ENCODE peak calls at places on chromosome 9, in ten cellular contexts. One of them, this sample, is unnamed.

GRCh38 chr9:37622462-37622861 is 28.3 kb upstream of the FRMPD1 start:
- DNase-seq in fibroblast of pulmonary artery: no peak
- DNase-seq in effector CD8-positive, alpha-beta T cell: no peak
- DNase-seq in stimulated activated effector memory CD8-positive, alpha-beta T cell treated with anti-CD3 and anti-CD28 coated beads, Interleukin-12 subunit alpha, Interleukin-12 subunit beta, amount 100 ng/mL, for 72 hours: no peak
- DNase-seq in naive thymus-derived CD8-positive, alpha-beta T cell: no peak
- DNase-seq in activated CD4-positive, alpha-beta T cell treated with anti-CD3 and anti-CD28 coated beads for 24 hours: no peak
- DNase-seq in stromal cell of bone marrow: no peak
- DNase-seq in HS-5: no peak
- DNase-seq in glomerular endothelial cell: no peak
- DNase-seq in NCI-H460: no peak
- DNase-seq in this sample: no peak

GRCh38 chr9:1469996-1470395 is 419.8 kb downstream of the DMRT2 start:
- DNase-seq in stimulated activated effector memory CD8-positive, alpha-beta T cell treated with anti-CD3 and anti-CD28 coated beads, Interleukin-12 subunit alpha, Interleukin-12 subunit beta, amount 100 ng/mL, for 72 hours: no peak
- DNase-seq in activated CD4-positive, alpha-beta T cell treated with anti-CD3 and anti-CD28 coated beads for 24 hours: no peak
- DNase-seq in HS-5: no peak
- DNase-seq in NCI-H460: no peak
- DNase-seq in fibroblast of pulmonary artery: no peak
- DNase-seq in naive thymus-derived CD8-positive, alpha-beta T cell: no peak
- DNase-seq in glomerular endothelial cell: no peak
- DNase-seq in stromal cell of bone marrow: no peak
- DNase-seq in effector CD8-positive, alpha-beta T cell: no peak
- DNase-seq in this sample: no peak

GRCh38 chr9:89675403-89675771 is 70.6 kb downstream of the GADD45G start:
- DNase-seq in HS-5: no peak
- DNase-seq in stromal cell of bone marrow: no peak
- DNase-seq in stimulated activated effector memory CD8-positive, alpha-beta T cell treated with anti-CD3 and anti-CD28 coated beads, Interleukin-12 subunit alpha, Interleukin-12 subunit beta, amount 100 ng/mL, for 72 hours: no peak
- DNase-seq in naive thymus-derived CD8-positive, alpha-beta T cell: no peak
- DNase-seq in activated CD4-positive, alpha-beta T cell treated with anti-CD3 and anti-CD28 coated beads for 24 hours: no peak
- DNase-seq in effector CD8-positive, alpha-beta T cell: no peak
- DNase-seq in NCI-H460: no peak
- DNase-seq in glomerular endothelial cell: no peak
- DNase-seq in fibroblast of pulmonary artery: no peak
- DNase-seq in this sample: peak

GRCh38 chr9:35374910-35375309 is 115.0 kb upstream of the RUSC2 start:
- DNase-seq in effector CD8-positive, alpha-beta T cell: no peak
- DNase-seq in NCI-H460: no peak
- DNase-seq in activated CD4-positive, alpha-beta T cell treated with anti-CD3 and anti-CD28 coated beads for 24 hours: no peak
- DNase-seq in naive thymus-derived CD8-positive, alpha-beta T cell: no peak
- DNase-seq in stromal cell of bone marrow: no peak
- DNase-seq in fibroblast of pulmonary artery: no peak
- DNase-seq in stimulated activated effector memory CD8-positive, alpha-beta T cell treated with anti-CD3 and anti-CD28 coated beads, Interleukin-12 subunit alpha, Interleukin-12 subunit beta, amount 100 ng/mL, for 72 hours: no peak
- DNase-seq in glomerular endothelial cell: no peak
- DNase-seq in HS-5: no peak
- DNase-seq in this sample: no peak

GRCh38 chr9:34635556-34635955 is 2.0 kb downstream of the SIGMAR1 start:
- DNase-seq in effector CD8-positive, alpha-beta T cell: no peak
- DNase-seq in glomerular endothelial cell: no peak
- DNase-seq in activated CD4-positive, alpha-beta T cell treated with anti-CD3 and anti-CD28 coated beads for 24 hours: no peak
- DNase-seq in fibroblast of pulmonary artery: no peak
- DNase-seq in NCI-H460: no peak
- DNase-seq in stromal cell of bone marrow: no peak
- DNase-seq in naive thymus-derived CD8-positive, alpha-beta T cell: no peak
- DNase-seq in stimulated activated effector memory CD8-positive, alpha-beta T cell treated with anti-CD3 and anti-CD28 coated beads, Interleukin-12 subunit alpha, Interleukin-12 subunit beta, amount 100 ng/mL, for 72 hours: no peak
- DNase-seq in HS-5: no peak
- DNase-seq in this sample: no peak

GRCh38 chr9:113178087-113178486 is 27.3 kb downstream of the SLC31A2 start:
- DNase-seq in effector CD8-positive, alpha-beta T cell: no peak
- DNase-seq in naive thymus-derived CD8-positive, alpha-beta T cell: no peak
- DNase-seq in stimulated activated effector memory CD8-positive, alpha-beta T cell treated with anti-CD3 and anti-CD28 coated beads, Interleukin-12 subunit alpha, Interleukin-12 subunit beta, amount 100 ng/mL, for 72 hours: no peak
- DNase-seq in fibroblast of pulmonary artery: peak
- DNase-seq in activated CD4-positive, alpha-beta T cell treated with anti-CD3 and anti-CD28 coated beads for 24 hours: no peak
- DNase-seq in glomerular endothelial cell: no peak
- DNase-seq in NCI-H460: no peak
- DNase-seq in stromal cell of bone marrow: peak
- DNase-seq in HS-5: no peak
- DNase-seq in this sample: no peak

GRCh38 chr9:36187414-36187813 is 3.3 kb upstream of the CLTA start:
- DNase-seq in naive thymus-derived CD8-positive, alpha-beta T cell: no peak
- DNase-seq in NCI-H460: no peak
- DNase-seq in effector CD8-positive, alpha-beta T cell: no peak
- DNase-seq in glomerular endothelial cell: no peak
- DNase-seq in stromal cell of bone marrow: peak
- DNase-seq in HS-5: peak
- DNase-seq in stimulated activated effector memory CD8-positive, alpha-beta T cell treated with anti-CD3 and anti-CD28 coated beads, Interleukin-12 subunit alpha, Interleukin-12 subunit beta, amount 100 ng/mL, for 72 hours: no peak
- DNase-seq in activated CD4-positive, alpha-beta T cell treated with anti-CD3 and anti-CD28 coated beads for 24 hours: no peak
- DNase-seq in fibroblast of pulmonary artery: peak
- DNase-seq in this sample: no peak

GRCh38 chr9:109816490-109816889 is 36.5 kb downstream of the PALM2AKAP2 start:
- DNase-seq in HS-5: peak
- DNase-seq in fibroblast of pulmonary artery: peak
- DNase-seq in naive thymus-derived CD8-positive, alpha-beta T cell: no peak
- DNase-seq in glomerular endothelial cell: peak
- DNase-seq in effector CD8-positive, alpha-beta T cell: no peak
- DNase-seq in stimulated activated effector memory CD8-positive, alpha-beta T cell treated with anti-CD3 and anti-CD28 coated beads, Interleukin-12 subunit alpha, Interleukin-12 subunit beta, amount 100 ng/mL, for 72 hours: no peak
- DNase-seq in NCI-H460: peak
- DNase-seq in activated CD4-positive, alpha-beta T cell treated with anti-CD3 and anti-CD28 coated beads for 24 hours: no peak
- DNase-seq in stromal cell of bone marrow: peak
- DNase-seq in this sample: no peak

GRCh38 chr9:37897665-37898064 is 6.3 kb downstream of the SLC25A51 start:
- DNase-seq in HS-5: no peak
- DNase-seq in stromal cell of bone marrow: no peak
- DNase-seq in naive thymus-derived CD8-positive, alpha-beta T cell: no peak
- DNase-seq in NCI-H460: no peak
- DNase-seq in glomerular endothelial cell: no peak
- DNase-seq in activated CD4-positive, alpha-beta T cell treated with anti-CD3 and anti-CD28 coated beads for 24 hours: no peak
- DNase-seq in fibroblast of pulmonary artery: no peak
- DNase-seq in stimulated activated effector memory CD8-positive, alpha-beta T cell treated with anti-CD3 and anti-CD28 coated beads, Interleukin-12 subunit alpha, Interleukin-12 subunit beta, amount 100 ng/mL, for 72 hours: no peak
- DNase-seq in effector CD8-positive, alpha-beta T cell: no peak
- DNase-seq in this sample: no peak

GRCh38 chr9:105656131-105656921 is 5.9 kb upstream of the TAL2 start:
- DNase-seq in stromal cell of bone marrow: no peak
- DNase-seq in fibroblast of pulmonary artery: no peak
- DNase-seq in HS-5: no peak
- DNase-seq in naive thymus-derived CD8-positive, alpha-beta T cell: no peak
- DNase-seq in activated CD4-positive, alpha-beta T cell treated with anti-CD3 and anti-CD28 coated beads for 24 hours: no peak
- DNase-seq in glomerular endothelial cell: no peak
- DNase-seq in stimulated activated effector memory CD8-positive, alpha-beta T cell treated with anti-CD3 and anti-CD28 coated beads, Interleukin-12 subunit alpha, Interleukin-12 subunit beta, amount 100 ng/mL, for 72 hours: no peak
- DNase-seq in NCI-H460: peak
- DNase-seq in effector CD8-positive, alpha-beta T cell: no peak
- DNase-seq in this sample: peak

GRCh38 chr9:124455820-124456219 is 5.6 kb downstream of the ADGRD2 start:
- DNase-seq in effector CD8-positive, alpha-beta T cell: no peak
- DNase-seq in stimulated activated effector memory CD8-positive, alpha-beta T cell treated with anti-CD3 and anti-CD28 coated beads, Interleukin-12 subunit alpha, Interleukin-12 subunit beta, amount 100 ng/mL, for 72 hours: no peak
- DNase-seq in HS-5: no peak
- DNase-seq in fibroblast of pulmonary artery: no peak
- DNase-seq in activated CD4-positive, alpha-beta T cell treated with anti-CD3 and anti-CD28 coated beads for 24 hours: no peak
- DNase-seq in glomerular endothelial cell: no peak
- DNase-seq in naive thymus-derived CD8-positive, alpha-beta T cell: no peak
- DNase-seq in stromal cell of bone marrow: no peak
- DNase-seq in NCI-H460: no peak
- DNase-seq in this sample: no peak

GRCh38 chr9:97808972-97809371 is 44.1 kb upstream of the FOXE1 start:
- DNase-seq in NCI-H460: no peak
- DNase-seq in HS-5: no peak
- DNase-seq in fibroblast of pulmonary artery: peak
- DNase-seq in naive thymus-derived CD8-positive, alpha-beta T cell: no peak
- DNase-seq in activated CD4-positive, alpha-beta T cell treated with anti-CD3 and anti-CD28 coated beads for 24 hours: no peak
- DNase-seq in stromal cell of bone marrow: no peak
- DNase-seq in glomerular endothelial cell: peak
- DNase-seq in stimulated activated effector memory CD8-positive, alpha-beta T cell treated with anti-CD3 and anti-CD28 coated beads, Interleukin-12 subunit alpha, Interleukin-12 subunit beta, amount 100 ng/mL, for 72 hours: no peak
- DNase-seq in effector CD8-positive, alpha-beta T cell: no peak
- DNase-seq in this sample: no peak

GRCh38 chr9:135500525-135501260 is at the start of gene MRPS2:
- DNase-seq in NCI-H460: peak
- DNase-seq in HS-5: peak
- DNase-seq in stromal cell of bone marrow: peak
- DNase-seq in stimulated activated effector memory CD8-positive, alpha-beta T cell treated with anti-CD3 and anti-CD28 coated beads, Interleukin-12 subunit alpha, Interleukin-12 subunit beta, amount 100 ng/mL, for 72 hours: peak
- DNase-seq in naive thymus-derived CD8-positive, alpha-beta T cell: peak
- DNase-seq in fibroblast of pulmonary artery: peak
- DNase-seq in effector CD8-positive, alpha-beta T cell: peak
- DNase-seq in glomerular endothelial cell: no peak
- DNase-seq in activated CD4-positive, alpha-beta T cell treated with anti-CD3 and anti-CD28 coated beads for 24 hours: peak
- DNase-seq in this sample: peak

GRCh38 chr9:133449760-133450159 is 10.0 kb upstream of the CACFD1 start:
- DNase-seq in glomerular endothelial cell: no peak
- DNase-seq in HS-5: no peak
- DNase-seq in stimulated activated effector memory CD8-positive, alpha-beta T cell treated with anti-CD3 and anti-CD28 coated beads, Interleukin-12 subunit alpha, Interleukin-12 subunit beta, amount 100 ng/mL, for 72 hours: no peak
- DNase-seq in naive thymus-derived CD8-positive, alpha-beta T cell: no peak
- DNase-seq in stromal cell of bone marrow: no peak
- DNase-seq in NCI-H460: no peak
- DNase-seq in fibroblast of pulmonary artery: no peak
- DNase-seq in activated CD4-positive, alpha-beta T cell treated with anti-CD3 and anti-CD28 coated beads for 24 hours: no peak
- DNase-seq in effector CD8-positive, alpha-beta T cell: no peak
- DNase-seq in this sample: no peak

This sample was measured in WERI-Rb-1.